ENCODE peak calls at places on chromosomes 1 and 21, in nine cellular contexts. Q is mesenchymal stem cell; T is SJSA1; W is stimulated activated CD4-positive, alpha-beta T cell treated with anti-CD3 and anti-CD28 coated beads, Interleukin-4, amount 100 ng/mL, for 48 hours; N is EH; P is GM13977; V is H4; Y is T-helper 1 cell; O is AG20443. B is an unnamed sample.
A peak's percentile ranks its signal among the peaks of the same experiment; 100 is the strongest.

GRCh38 chr1:156652131-156652991 is 10.4 kb downstream of the BCAN start:
- DNase-seq in Q (peak; percentile 65), T (no peak), W (no peak), N (peak; percentile 63), P (no peak), V (no peak), Y (no peak), O (peak; percentile 53), B (peak; percentile 64)

GRCh38 chr1:50348449-50349241 is 74.6 kb downstream of the DMRTA2 start:
- DNase-seq in Q (peak; percentile 66), T (peak; percentile 62), W (peak; percentile 8), N (peak; percentile 69), P (peak; percentile 75), V (peak; percentile 80), Y (no peak), O (peak; percentile 86), B (peak; percentile 88)

GRCh38 chr21:45548711-45549491 is 6.7 kb upstream of the SLC19A1 start:
- DNase-seq in Q (no peak), T (no peak), W (no peak), N (no peak), P (no peak), V (no peak), Y (no peak), O (no peak), B (no peak)

GRCh38 chr1:240033406-240033805 is 58.3 kb upstream of the FMN2 start:
- DNase-seq in Q (no peak), T (no peak), W (no peak), N (no peak), P (no peak), V (no peak), Y (no peak), O (no peak), B (no peak)

GRCh38 chr1:64401285-64401684 is 68.6 kb upstream of the CACHD1 start:
- DNase-seq in Q (no peak), T (no peak), W (no peak), N (no peak), P (no peak), V (no peak), Y (no peak), O (no peak), B (no peak)

GRCh38 chr1:101302831-101303511 is 66.2 kb downstream of the S1PR1 start:
- DNase-seq in Q (peak; percentile 36), T (peak; percentile 11), W (no peak), N (peak; percentile 83), P (no peak), V (no peak), Y (no peak), O (peak; percentile 51), B (peak; percentile 35)

GRCh38 chr21:29078884-29079765 is 5.7 kb upstream of the CCT8 start:
- DNase-seq in Q (peak; percentile 29), T (peak; percentile 64), W (peak; percentile 34), N (peak; percentile 25), P (no peak), V (no peak), Y (no peak), O (no peak), B (no peak)

GRCh38 chr1:177020861-177021589 is 143.5 kb downstream of the ASTN1 start:
- DNase-seq in Q (no peak), T (no peak), W (no peak), N (no peak), P (no peak), V (no peak), Y (no peak), O (no peak), B (no peak)

GRCh38 chr1:200867018-200867811 is 5.6 kb upstream of the GPR25 start:
- DNase-seq in Q (no peak), T (peak; percentile 42), W (no peak), N (peak; percentile 35), P (peak; percentile 25), V (no peak), Y (no peak), O (no peak), B (no peak)

GRCh38 chr1:156198831-156199349 is 5.0 kb downstream of the SLC25A44 start:
- DNase-seq in Q (no peak), T (no peak), W (no peak), N (no peak), P (peak; percentile 56), V (no peak), Y (no peak), O (no peak), B (no peak)

GRCh38 chr1:182764029-182764768 is 25.4 kb upstream of the NPL start:
- DNase-seq in Q (no peak), T (no peak), W (no peak), N (no peak), P (no peak), V (no peak), Y (no peak), O (no peak), B (no peak)

B was measured in GM03348.